ENCODE peak calls at places on chromosomes 1 and 21, in six cellular contexts. One of them, this sample, is unnamed. For H3K4me1, the result is how much of the 10 kb centered on the place peaks cover.

GRCh38 chr1:32754282-32755097 is 51.9 kb upstream of the SYNC start:
- DNase-seq in CD8-positive, alpha-beta memory T cell: peak
- DNase-seq in neuronal stem cell: peak
- DNase-seq in right lobe of liver: no peak
- DNase-seq in breast epithelium: peak
- DNase-seq in OCI-LY7: no peak
- DNase-seq in this sample: peak

GRCh38 chr1:19438552-19439196 is 46.7 kb downstream of the CAPZB start:
- DNase-seq in neuronal stem cell: no peak
- DNase-seq in breast epithelium: no peak
- DNase-seq in CD8-positive, alpha-beta memory T cell: no peak
- DNase-seq in right lobe of liver: no peak
- DNase-seq in OCI-LY7: no peak
- DNase-seq in this sample: no peak

GRCh38 chr1:34844252-34844634 is 15.3 kb downstream of the SMIM12 start:
- DNase-seq in OCI-LY7: no peak
- DNase-seq in breast epithelium: no peak
- DNase-seq in CD8-positive, alpha-beta memory T cell: no peak
- DNase-seq in neuronal stem cell: peak
- DNase-seq in right lobe of liver: no peak
- DNase-seq in this sample: peak

GRCh38 chr21:38680401-38680800 is 125.3 kb upstream of the ETS2 start:
- DNase-seq in right lobe of liver: no peak
- DNase-seq in neuronal stem cell: no peak
- DNase-seq in CD8-positive, alpha-beta memory T cell: no peak
- DNase-seq in OCI-LY7: no peak
- DNase-seq in breast epithelium: no peak
- DNase-seq in this sample: no peak

GRCh38 chr1:15018767-15019166 is 134.8 kb upstream of the TMEM51 start:
- DNase-seq in OCI-LY7: no peak
- DNase-seq in neuronal stem cell: no peak
- DNase-seq in CD8-positive, alpha-beta memory T cell: no peak
- DNase-seq in right lobe of liver: no peak
- DNase-seq in breast epithelium: no peak
- DNase-seq in this sample: no peak

GRCh38 chr21:43734131-43734634 is 15.3 kb downstream of the PDXK start:
- DNase-seq in breast epithelium: peak
- DNase-seq in CD8-positive, alpha-beta memory T cell: no peak
- DNase-seq in right lobe of liver: no peak
- DNase-seq in OCI-LY7: no peak
- DNase-seq in neuronal stem cell: no peak
- DNase-seq in this sample: no peak

GRCh38 chr1:230146709-230147108 is 79.7 kb downstream of the GALNT2 start:
- DNase-seq in neuronal stem cell: no peak
- DNase-seq in right lobe of liver: no peak
- DNase-seq in OCI-LY7: no peak
- DNase-seq in breast epithelium: no peak
- DNase-seq in CD8-positive, alpha-beta memory T cell: no peak
- DNase-seq in this sample: no peak

GRCh38 chr1:215569987-215570824 is 3.1 kb downstream of the KCTD3 start:
- DNase-seq in right lobe of liver: no peak
- DNase-seq in OCI-LY7: no peak
- DNase-seq in CD8-positive, alpha-beta memory T cell: no peak
- DNase-seq in breast epithelium: no peak
- DNase-seq in neuronal stem cell: no peak
- DNase-seq in this sample: peak

GRCh38 chr1:78892251-78892650 is 114.3 kb downstream of the ADGRL4 start:
- DNase-seq in neuronal stem cell: no peak
- DNase-seq in OCI-LY7: no peak
- DNase-seq in right lobe of liver: no peak
- DNase-seq in CD8-positive, alpha-beta memory T cell: no peak
- DNase-seq in breast epithelium: no peak
- DNase-seq in this sample: no peak

GRCh38 chr1:61873581-61873980 is 131.3 kb downstream of the PATJ start:
- DNase-seq in breast epithelium: no peak
- DNase-seq in neuronal stem cell: no peak
- DNase-seq in OCI-LY7: no peak
- DNase-seq in right lobe of liver: no peak
- DNase-seq in CD8-positive, alpha-beta memory T cell: no peak
- DNase-seq in this sample: no peak

GRCh38 chr1:154493276-154493675 is 8.7 kb upstream of the TDRD10 start:
- DNase-seq in CD8-positive, alpha-beta memory T cell: no peak
- DNase-seq in right lobe of liver: peak
- DNase-seq in OCI-LY7: peak
- DNase-seq in breast epithelium: no peak
- DNase-seq in neuronal stem cell: no peak
- DNase-seq in this sample: no peak

GRCh38 chr1:90964444-90965035 is 57.3 kb downstream of the ZNF644 start:
- DNase-seq in OCI-LY7: peak
- DNase-seq in right lobe of liver: no peak
- DNase-seq in breast epithelium: no peak
- DNase-seq in neuronal stem cell: no peak
- DNase-seq in CD8-positive, alpha-beta memory T cell: no peak
- DNase-seq in this sample: peak

GRCh38 chr21:42377211-42377950 is 11.0 kb upstream of the TFF1 start:
- DNase-seq in breast epithelium: no peak
- DNase-seq in neuronal stem cell: no peak
- DNase-seq in right lobe of liver: no peak
- DNase-seq in OCI-LY7: no peak
- DNase-seq in CD8-positive, alpha-beta memory T cell: no peak
- DNase-seq in this sample: no peak

GRCh38 chr1:247334378-247335133 is 2.9 kb upstream of the ZNF496 start:
- DNase-seq in breast epithelium: no peak
- DNase-seq in right lobe of liver: no peak
- DNase-seq in CD8-positive, alpha-beta memory T cell: no peak
- DNase-seq in neuronal stem cell: no peak
- DNase-seq in OCI-LY7: no peak
- DNase-seq in this sample: no peak

GRCh38 chr1:38003261-38004250 is 1.8 kb downstream of the FHL3 start:
- DNase-seq in CD8-positive, alpha-beta memory T cell: no peak
- DNase-seq in OCI-LY7: no peak
- DNase-seq in right lobe of liver: no peak
- DNase-seq in breast epithelium: no peak
- DNase-seq in neuronal stem cell: no peak
- DNase-seq in this sample: no peak

GRCh38 chr1:214553142-214553710 is 1.8 kb upstream of the PTPN14 start:
- DNase-seq in OCI-LY7: no peak
- DNase-seq in breast epithelium: no peak
- DNase-seq in CD8-positive, alpha-beta memory T cell: no peak
- DNase-seq in right lobe of liver: no peak
- DNase-seq in neuronal stem cell: no peak
- DNase-seq in this sample: no peak

GRCh38 chr1:233251321-233251720 is 44.2 kb downstream of the PCNX2 start:
- DNase-seq in neuronal stem cell: no peak
- DNase-seq in CD8-positive, alpha-beta memory T cell: no peak
- DNase-seq in OCI-LY7: no peak
- DNase-seq in right lobe of liver: no peak
- DNase-seq in breast epithelium: no peak
- DNase-seq in this sample: no peak

GRCh38 chr1:93701619-93702018 is 20.0 kb upstream of the BCAR3 start:
- DNase-seq in neuronal stem cell: no peak
- DNase-seq in OCI-LY7: no peak
- DNase-seq in breast epithelium: peak
- DNase-seq in CD8-positive, alpha-beta memory T cell: no peak
- DNase-seq in right lobe of liver: no peak
- DNase-seq in this sample: peak

GRCh38 chr1:25447547-25447946 is 16.9 kb downstream of the MACO1 start:
- DNase-seq in breast epithelium: no peak
- DNase-seq in CD8-positive, alpha-beta memory T cell: no peak
- DNase-seq in OCI-LY7: no peak
- DNase-seq in right lobe of liver: no peak
- DNase-seq in neuronal stem cell: no peak
- DNase-seq in this sample: no peak

GRCh38 chr1:220368352-220369265 is 96.4 kb upstream of the RAB3GAP2 start:
- DNase-seq in right lobe of liver: no peak
- DNase-seq in CD8-positive, alpha-beta memory T cell: no peak
- DNase-seq in breast epithelium: no peak
- DNase-seq in neuronal stem cell: no peak
- DNase-seq in OCI-LY7: no peak
- DNase-seq in this sample: peak

GRCh38 chr1:56773341-56774066 is 45.7 kb downstream of the FYB2 start:
- DNase-seq in neuronal stem cell: no peak
- DNase-seq in breast epithelium: no peak
- DNase-seq in OCI-LY7: no peak
- DNase-seq in CD8-positive, alpha-beta memory T cell: no peak
- DNase-seq in right lobe of liver: no peak
- DNase-seq in this sample: no peak

GRCh38 chr1:53295746-53296722 is 31.8 kb downstream of the LRP8 start:
- DNase-seq in breast epithelium: no peak
- DNase-seq in CD8-positive, alpha-beta memory T cell: no peak
- DNase-seq in neuronal stem cell: no peak
- DNase-seq in right lobe of liver: no peak
- DNase-seq in OCI-LY7: no peak
- DNase-seq in this sample: no peak

GRCh38 chr1:160255761-160256300 is 6.5 kb downstream of the DCAF8 start:
- DNase-seq in breast epithelium: no peak
- DNase-seq in neuronal stem cell: no peak
- DNase-seq in CD8-positive, alpha-beta memory T cell: no peak
- DNase-seq in OCI-LY7: no peak
- DNase-seq in right lobe of liver: no peak
- DNase-seq in this sample: no peak

GRCh38 chr1:160258177-160258798 is 4.1 kb downstream of the DCAF8 start:
- DNase-seq in neuronal stem cell: no peak
- DNase-seq in OCI-LY7: no peak
- DNase-seq in CD8-positive, alpha-beta memory T cell: no peak
- DNase-seq in right lobe of liver: no peak
- DNase-seq in breast epithelium: no peak
- DNase-seq in this sample: no peak

GRCh38 chr1:160256396-160257046 is 5.8 kb downstream of the DCAF8 start:
- DNase-seq in neuronal stem cell: no peak
- DNase-seq in right lobe of liver: no peak
- DNase-seq in OCI-LY7: no peak
- DNase-seq in breast epithelium: no peak
- DNase-seq in CD8-positive, alpha-beta memory T cell: no peak
- DNase-seq in this sample: peak

GRCh38 chr1:160260436-160261382 is 1.6 kb downstream of the DCAF8 start:
- DNase-seq in breast epithelium: no peak
- DNase-seq in OCI-LY7: no peak
- DNase-seq in right lobe of liver: no peak
- DNase-seq in CD8-positive, alpha-beta memory T cell: peak
- DNase-seq in neuronal stem cell: no peak
- DNase-seq in this sample: peak

DNA sequence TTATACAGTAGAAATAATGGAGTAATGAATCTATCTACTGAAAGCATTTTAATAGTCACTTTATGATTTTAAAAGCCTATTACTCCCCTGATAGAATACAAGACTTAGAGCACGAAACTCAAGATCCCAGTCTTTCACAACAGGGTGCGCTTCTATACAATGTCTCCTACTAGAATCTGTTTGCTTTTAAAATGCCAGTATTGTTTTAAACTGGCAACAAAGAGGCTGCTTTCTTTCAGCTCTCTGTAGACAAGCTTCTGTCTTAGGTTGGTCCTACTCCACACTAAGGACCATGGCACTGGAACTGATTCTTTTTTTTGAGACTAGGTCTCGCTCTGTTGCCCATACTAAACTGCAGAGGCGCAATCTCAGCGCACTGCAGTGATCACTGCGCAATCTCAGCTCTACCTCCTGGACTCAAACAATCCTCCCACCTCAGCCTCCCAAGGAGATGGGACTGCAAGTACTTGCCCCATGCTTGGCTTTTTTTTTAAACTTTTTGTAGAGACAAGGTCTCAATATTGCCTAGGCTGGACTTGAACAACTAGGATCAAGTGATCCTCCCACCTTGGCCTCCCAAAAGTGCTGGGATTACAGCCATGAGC is 4.8 kb downstream of the DCAF8 start:
- DNase-seq in CD8-positive, alpha-beta memory T cell: no peak
- DNase-seq in OCI-LY7: no peak
- DNase-seq in breast epithelium: no peak
- DNase-seq in neuronal stem cell: no peak
- DNase-seq in right lobe of liver: no peak
- DNase-seq in this sample: no peak
- H3K4me1 ChIP-seq in CD8-positive, alpha-beta memory T cell: under half
- H3K4me1 ChIP-seq in OCI-LY7: under half
- H3K4me1 ChIP-seq in breast epithelium: under half
- H3K4me1 ChIP-seq in neuronal stem cell: under half
- H3K4me1 ChIP-seq in right lobe of liver: under half
- H3K4me1 ChIP-seq in this sample: under half

DNA sequence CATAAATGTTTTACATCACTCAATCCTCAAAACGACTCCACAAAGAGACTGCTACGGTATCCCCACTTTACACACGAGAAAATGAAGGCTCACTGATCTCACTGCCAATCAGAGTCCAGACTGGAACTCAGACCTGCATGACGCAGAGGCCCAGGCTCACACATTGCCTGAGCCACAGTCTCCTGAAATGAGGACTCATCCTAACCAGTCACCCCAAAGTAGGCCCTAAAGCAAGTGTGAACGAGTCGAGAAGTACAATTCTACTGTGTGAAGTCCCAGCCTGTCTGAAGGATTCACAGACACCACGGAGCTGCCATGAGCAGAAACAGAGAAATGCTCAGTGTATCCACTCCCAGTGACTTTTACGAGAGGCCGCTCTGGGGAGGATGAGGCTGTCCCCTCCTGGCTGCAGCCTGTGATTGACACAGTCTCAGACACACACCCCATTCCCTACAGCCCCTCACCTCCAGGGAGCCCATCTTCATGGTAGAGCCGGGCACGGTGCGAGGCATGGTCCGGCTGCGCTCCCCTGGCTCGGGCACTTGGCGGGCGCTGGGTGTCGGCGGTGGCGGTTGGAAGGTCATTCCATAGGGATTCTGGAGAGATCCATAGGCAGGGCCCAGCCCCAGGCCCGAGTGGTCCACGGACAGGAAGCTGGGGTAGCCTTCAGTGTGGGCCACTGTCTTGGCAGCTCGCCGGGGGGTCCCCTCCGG is 26.7 kb upstream of the COL16A1 start:
- DNase-seq in neuronal stem cell: no peak
- DNase-seq in CD8-positive, alpha-beta memory T cell: no peak
- DNase-seq in OCI-LY7: no peak
- DNase-seq in right lobe of liver: no peak
- DNase-seq in breast epithelium: no peak
- DNase-seq in this sample: no peak
- H3K4me1 ChIP-seq in neuronal stem cell: under half
- H3K4me1 ChIP-seq in CD8-positive, alpha-beta memory T cell: under half
- H3K4me1 ChIP-seq in OCI-LY7: under half
- H3K4me1 ChIP-seq in right lobe of liver: under half
- H3K4me1 ChIP-seq in breast epithelium: under half
- H3K4me1 ChIP-seq in this sample: under half

DNA sequence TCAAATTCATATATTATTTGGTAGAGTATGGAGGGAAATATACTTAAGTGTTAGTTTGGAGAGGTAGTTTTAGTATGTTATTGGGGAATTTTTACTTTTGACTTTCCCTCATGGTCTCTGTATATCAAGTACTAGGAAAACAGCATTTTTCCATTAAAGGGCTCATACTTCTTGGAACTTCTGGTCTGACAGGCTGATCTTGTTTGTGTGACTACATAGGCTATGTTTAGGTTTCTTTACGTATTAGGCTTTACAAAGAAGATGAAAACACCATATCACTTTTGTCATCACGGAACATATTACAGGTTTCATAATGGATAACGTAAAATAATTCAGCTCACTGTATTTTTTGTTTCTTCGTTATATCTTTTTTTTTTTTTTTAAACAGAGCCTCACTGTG is 30.8 kb downstream of the POU2F1 start:
- DNase-seq in neuronal stem cell: no peak
- DNase-seq in breast epithelium: no peak
- DNase-seq in OCI-LY7: no peak
- DNase-seq in CD8-positive, alpha-beta memory T cell: no peak
- DNase-seq in right lobe of liver: no peak
- DNase-seq in this sample: no peak
- H3K4me1 ChIP-seq in neuronal stem cell: under half
- H3K4me1 ChIP-seq in breast epithelium: under half
- H3K4me1 ChIP-seq in OCI-LY7: under half
- H3K4me1 ChIP-seq in CD8-positive, alpha-beta memory T cell: under half
- H3K4me1 ChIP-seq in right lobe of liver: under half
- H3K4me1 ChIP-seq in this sample: under half

GRCh38 chr21:28769683-28770082 is 223.0 kb downstream of the LTN1 start:
- DNase-seq in neuronal stem cell: no peak
- DNase-seq in right lobe of liver: no peak
- DNase-seq in OCI-LY7: no peak
- DNase-seq in CD8-positive, alpha-beta memory T cell: no peak
- DNase-seq in breast epithelium: no peak
- DNase-seq in this sample: no peak
- H3K4me1 ChIP-seq in neuronal stem cell: under half
- H3K4me1 ChIP-seq in right lobe of liver: under half
- H3K4me1 ChIP-seq in OCI-LY7: under half
- H3K4me1 ChIP-seq in CD8-positive, alpha-beta memory T cell: under half
- H3K4me1 ChIP-seq in breast epithelium: under half
- H3K4me1 ChIP-seq in this sample: under half

This sample was measured in PC-3.